ENCODE peak calls at places on chromosomes 6 and 20, in seven cellular contexts. J, P, K, C, I, Y and G are unnamed samples.

GRCh38 chr20:25669826-25670422 is 26.7 kb downstream of the ZNF337 start:
- DNase-seq in J (no peak), P (no peak), K (peak), C (no peak), I (peak), Y (peak), G (no peak)

GRCh38 chr20:23120936-23121765 is 35.0 kb upstream of the CD93 start:
- DNase-seq in J (no peak), P (no peak), K (no peak), C (no peak), I (no peak), Y (no peak), G (no peak)

GRCh38 chr20:53867741-53868351 is 202.5 kb downstream of the BCAS1 start:
- DNase-seq in J (no peak), P (no peak), K (peak), C (no peak), I (no peak), Y (no peak), G (peak)

GRCh38 chr20:51021067-51022025 is 1.6 kb downstream of the KCNG1 start:
- DNase-seq in J (no peak), P (no peak), K (no peak), C (no peak), I (peak), Y (peak), G (no peak)

GRCh38 chr20:63291811-63292210 is 1.2 kb upstream of the COL20A1 start:
- DNase-seq in J (no peak), P (no peak), K (no peak), C (no peak), I (no peak), Y (no peak), G (no peak)

GRCh38 chr6:121917834-121918559 is 481.5 kb upstream of the HSF2 start:
- DNase-seq in J (no peak), P (no peak), K (no peak), C (no peak), I (peak), Y (no peak), G (no peak)

GRCh38 chr20:24948939-24949679 is at the start of gene CST7:
- DNase-seq in J (no peak), P (no peak), K (peak), C (no peak), I (peak), Y (peak), G (peak)

GRCh38 chr6:144344651-144345050 is 59.5 kb downstream of the UTRN start:
- DNase-seq in J (no peak), P (no peak), K (peak), C (no peak), I (no peak), Y (no peak), G (peak)

GRCh38 chr20:58127731-58128130 is 100.7 kb downstream of the ANKRD60 start:
- DNase-seq in J (no peak), P (no peak), K (no peak), C (no peak), I (peak), Y (peak), G (no peak)

GRCh38 chr6:35093118-35093445 is 48.1 kb downstream of the TCP11 start:
- DNase-seq in J (no peak), P (no peak), K (no peak), C (no peak), I (no peak), Y (no peak), G (no peak)

GRCh38 chr6:159105716-159106115 is 60.9 kb upstream of the TAGAP start:
- DNase-seq in J (no peak), P (no peak), K (no peak), C (no peak), I (no peak), Y (no peak), G (no peak)

GRCh38 chr6:159106627-159107241 is 61.9 kb upstream of the TAGAP start:
- DNase-seq in J (peak), P (peak), K (peak), C (peak), I (peak), Y (peak), G (peak)

GRCh38 chr6:159109391-159109790 is 59.8 kb upstream of the FNDC1 start:
- DNase-seq in J (no peak), P (no peak), K (no peak), C (no peak), I (no peak), Y (no peak), G (no peak)

GRCh38 chr6:159108438-159108985 is 60.7 kb upstream of the FNDC1 start:
- DNase-seq in J (no peak), P (no peak), K (no peak), C (no peak), I (no peak), Y (no peak), G (no peak)

GRCh38 chr6:159107451-159108260 is 61.5 kb upstream of the FNDC1 start:
- DNase-seq in J (no peak), P (no peak), K (peak), C (no peak), I (no peak), Y (no peak), G (peak)
- H3K4me3 ChIP-seq in J (no peak), P (no peak), K (peak), C (no peak), I (no peak), Y (no peak), G (peak)

DNA sequence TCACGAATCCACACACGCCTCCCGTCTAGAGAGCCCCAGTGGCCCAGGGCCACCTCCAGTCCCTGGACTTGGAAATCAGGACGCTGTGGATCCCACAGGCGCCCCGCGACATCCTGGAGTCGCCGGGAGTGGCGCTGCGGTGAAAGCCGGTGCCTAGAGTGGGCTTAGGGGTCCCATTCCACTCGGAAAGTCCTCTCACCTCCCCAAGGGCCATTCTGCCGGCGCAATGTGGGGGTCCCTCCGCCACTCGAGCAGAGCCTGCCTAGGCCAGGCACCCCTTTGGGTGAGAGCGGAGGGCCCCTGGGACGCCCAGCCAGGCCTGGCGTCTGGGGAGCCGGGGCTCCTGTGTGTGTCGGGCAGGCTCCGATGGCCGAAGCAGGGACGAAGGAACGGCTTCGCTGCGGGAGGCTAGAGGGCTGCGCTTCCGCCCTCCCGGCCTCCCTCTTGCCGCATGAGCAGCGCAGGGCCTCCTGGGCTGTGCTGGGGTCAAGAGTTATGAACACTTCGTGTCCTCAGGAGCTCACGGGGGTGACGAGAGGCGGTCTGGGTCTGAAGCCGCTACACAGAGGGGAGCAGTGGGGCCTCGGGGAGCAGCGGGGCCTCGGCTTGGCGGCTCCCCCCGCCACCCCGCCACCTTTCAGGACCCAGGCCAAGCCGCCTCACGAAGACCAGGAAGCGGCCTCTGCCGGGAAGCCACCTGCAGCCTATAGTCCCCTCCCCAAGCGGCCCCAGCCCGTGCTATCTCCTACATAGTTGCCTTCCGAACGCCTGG is 13.6 kb downstream of the POU3F2 start:
- DNase-seq in J (peak), P (no peak), K (no peak), C (no peak), I (no peak), Y (no peak), G (no peak)
- TF ChIP-seq CTCF in J (no peak), P (no peak), K (no peak), C (no peak), I (no peak), Y (no peak), G (no peak)

GRCh38 chr6:159461266-159461665 is 231.8 kb downstream of the SOD2 start:
- DNase-seq in J (no peak), P (no peak), K (peak), C (no peak), I (no peak), Y (peak), G (no peak)
- H3K4me3 ChIP-seq in J (no peak), P (no peak), K (peak), C (no peak), I (no peak), Y (no peak), G (no peak)

DNA sequence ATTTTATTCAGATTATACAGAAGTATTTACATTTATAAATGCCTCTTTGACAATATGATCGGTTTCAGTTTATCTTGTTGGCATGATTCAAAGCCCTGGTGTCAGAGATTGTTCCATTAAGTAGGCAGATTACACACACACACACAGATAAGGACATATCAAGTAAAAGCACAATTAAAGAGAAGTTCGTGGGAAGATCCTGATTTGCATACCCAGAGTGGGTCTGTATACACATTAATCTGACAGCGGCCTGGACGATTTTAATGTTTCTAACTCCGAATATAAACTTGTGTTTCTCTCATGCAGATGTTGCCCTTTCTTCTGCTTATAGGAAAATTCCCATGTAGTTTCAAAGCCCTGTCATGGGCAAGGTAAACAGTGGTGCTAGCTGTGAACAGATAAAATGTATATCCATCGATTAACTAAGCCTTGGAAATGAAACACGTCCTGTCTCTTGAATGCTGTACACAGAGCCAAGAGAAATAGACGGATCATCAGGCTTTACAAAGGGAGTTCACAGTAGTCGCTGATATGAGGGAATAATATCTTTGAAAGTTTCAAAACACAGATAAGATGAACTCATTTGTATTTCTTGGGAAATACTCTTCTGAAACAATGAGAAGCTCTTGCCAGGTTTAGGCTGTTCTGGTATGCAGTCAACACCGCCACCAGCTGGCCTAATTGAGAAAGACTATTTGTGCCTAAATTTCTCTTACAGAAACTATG is 108.2 kb upstream of the GMDS start:
- DNase-seq in J (peak), P (peak), K (peak), C (peak), I (peak), Y (peak), G (peak)
- TF ChIP-seq CTCF in J (peak), P (peak), K (peak), C (peak), I (peak), Y (peak), G (peak)